ENCODE peak calls at places on chromosomes 12 and 14, in four cellular contexts. F is HL-60, W is endothelial cell, U is GM20000. D is an unnamed sample.

GRCh38 chr12:81079280-81080076 is 1.6 kb downstream of the ACSS3 start:
- DNase-seq in U (no peak), F (no peak), W (no peak), D (no peak)

GRCh38 chr12:31868980-31869379 is 90.2 kb upstream of the RESF1 start:
- DNase-seq in W (no peak), U (no peak), F (no peak), D (no peak)

GRCh38 chr12:104702565-104703139 is 245.9 kb downstream of the CHST11 start:
- DNase-seq in W (no peak), F (no peak), U (no peak), D (no peak)

GRCh38 chr12:97487470-97487869 is 24.9 kb downstream of the RMST start:
- DNase-seq in U (no peak), F (no peak), W (no peak), D (no peak)

GRCh38 chr12:64461634-64462414 is 9.9 kb downstream of the TBK1 start:
- DNase-seq in F (no peak), U (no peak), W (no peak), D (peak; percentile 84)

GRCh38 chr14:72439707-72440106 is 454.2 kb downstream of the DPF3 start:
- DNase-seq in U (peak; percentile 16), F (no peak), W (no peak), D (no peak)

GRCh38 chr12:51886021-51886710 is 1.7 kb upstream of the ANKRD33 start:
- DNase-seq in U (peak; percentile 48), W (no peak), F (peak; percentile 94), D (peak; percentile 88)

GRCh38 chr14:23300687-23301223 is 1.9 kb downstream of the PPP1R3E start:
- DNase-seq in F (no peak), U (peak; percentile 19), W (no peak), D (no peak)

GRCh38 chr12:67649165-67650126 is 901 bp downstream of the DYRK2 start:
- DNase-seq in U (peak; percentile 79), W (peak; percentile 38), F (no peak), D (no peak)

GRCh38 chr14:95875831-95876768 is 532 bp upstream of the TUNAR start:
- DNase-seq in U (peak; percentile 42), F (no peak), W (peak; percentile 29), D (no peak)

GRCh38 chr14:30585204-30585603 is 26.2 kb downstream of the G2E3 start:
- DNase-seq in W (no peak), F (no peak), U (no peak), D (no peak)

GRCh38 chr14:65486856-65487255 is 74.3 kb downstream of the FUT8 start:
- DNase-seq in U (no peak), F (no peak), W (no peak), D (no peak)

GRCh38 chr12:76798864-76799263 is 34.9 kb downstream of the ZDHHC17 start:
- DNase-seq in U (no peak), W (no peak), F (no peak), D (no peak)

GRCh38 chr14:105147701-105148603 is 20.6 kb downstream of the JAG2 start:
- DNase-seq in U (no peak), F (no peak), W (no peak), D (no peak)

GRCh38 chr12:6532051-6532926 is 2.0 kb upstream of the GAPDH start:
- DNase-seq in U (peak; percentile 78), F (peak; percentile 96), W (no peak), D (peak; percentile 95)

GRCh38 chr12:122471324-122472226 is 29.2 kb downstream of the ZCCHC8 start:
- DNase-seq in W (no peak), U (peak; percentile 42), F (no peak), D (no peak)

GRCh38 chr14:99441918-99442317 is 38.7 kb downstream of the SETD3 start:
- DNase-seq in F (no peak), W (no peak), U (no peak), D (no peak)

GRCh38 chr12:12880537-12880936 is 10.8 kb upstream of the GPRC5A start:
- DNase-seq in U (no peak), F (no peak), W (no peak), D (no peak)

GRCh38 chr12:26042645-26043044 is 82.2 kb downstream of the BHLHE41 start:
- DNase-seq in F (no peak), W (no peak), U (no peak), D (no peak)

GRCh38 chr12:26046203-26046602 is 78.6 kb downstream of the BHLHE41 start:
- DNase-seq in W (no peak), U (no peak), F (no peak), D (no peak)

GRCh38 chr12:26043139-26044006 is 81.5 kb downstream of the BHLHE41 start:
- DNase-seq in F (no peak), W (no peak), U (no peak), D (no peak)

GRCh38 chr12:26044007-26044394 is 80.8 kb downstream of the BHLHE41 start:
- DNase-seq in F (no peak), U (no peak), W (no peak), D (no peak)

GRCh38 chr12:26044592-26044991 is 80.2 kb downstream of the BHLHE41 start:
- DNase-seq in F (no peak), U (no peak), W (no peak), D (no peak)
- TF ChIP-seq CTCF in F (no peak), U (no peak), W (no peak), D (no peak)

DNA sequence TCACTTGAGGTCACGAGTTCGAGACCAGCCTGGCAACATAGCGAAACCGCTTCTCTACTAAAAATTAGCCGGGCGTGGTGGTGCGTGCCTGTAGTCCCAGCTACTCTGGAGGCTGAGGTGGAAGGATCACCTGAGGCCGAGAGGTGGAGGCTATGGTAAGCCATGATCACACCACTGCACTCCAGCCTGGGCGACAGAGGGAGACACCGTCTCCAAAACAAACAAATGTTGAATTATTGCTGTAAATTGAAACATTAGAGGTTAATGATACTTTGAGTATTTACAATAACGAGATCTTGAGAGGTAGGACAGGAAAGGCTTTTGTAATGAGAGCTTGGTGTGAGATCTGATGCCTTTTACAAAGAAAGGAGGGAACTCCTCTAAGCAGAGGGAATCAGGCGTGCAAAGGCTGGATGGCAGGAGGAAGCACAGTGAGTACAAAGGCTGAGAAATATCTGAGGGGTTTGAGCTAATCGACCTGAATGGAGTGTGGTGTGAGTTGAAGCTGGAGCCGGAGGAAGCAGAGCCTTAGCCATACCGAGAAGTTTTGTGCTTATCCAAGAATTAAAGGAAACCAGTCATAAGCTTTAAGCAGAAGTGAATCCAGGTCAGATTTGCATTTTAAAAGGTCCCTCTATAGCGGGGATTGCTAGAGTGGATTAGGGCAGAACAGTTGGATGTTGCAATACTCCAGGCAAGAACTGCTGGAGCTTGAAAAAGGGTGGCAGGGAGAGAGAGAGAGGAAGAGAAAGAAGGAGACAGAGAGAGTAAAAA is 1.1 kb downstream of the RHNO1 start:
- DNase-seq in F (no peak), U (peak; percentile 44), W (no peak), D (no peak)
- TF ChIP-seq CTCF in F (no peak), U (no peak), W (no peak), D (no peak)

GRCh38 chr12:8032242-8033152 is at the start of gene FOXJ2:
- DNase-seq in U (peak; percentile 90), W (peak; percentile 81), F (no peak), D (no peak)
- TF ChIP-seq CTCF in U (peak; percentile 4), W (no peak), F (no peak), D (no peak)

GRCh38 chr12:59650594-59651229 is 54.9 kb downstream of the SLC16A7 start:
- DNase-seq in U (no peak), W (no peak), F (no peak), D (no peak)
- TF ChIP-seq CTCF in U (no peak), W (no peak), F (no peak), D (no peak)

GRCh38 chr12:129076466-129077325 is 223.4 kb downstream of the GLT1D1 start:
- DNase-seq in W (no peak), U (no peak), F (no peak), D (no peak)
- TF ChIP-seq CTCF in W (no peak), U (no peak), F (no peak), D (no peak)

GRCh38 chr12:11668611-11669010 is 19.1 kb downstream of the ETV6 start:
- DNase-seq in F (no peak), W (no peak), U (no peak), D (no peak)

GRCh38 chr12:11667159-11667558 is 17.7 kb downstream of the ETV6 start:
- DNase-seq in F (no peak), W (no peak), U (no peak), D (no peak)

GRCh38 chr12:11664101-11664500 is 14.6 kb downstream of the ETV6 start:
- DNase-seq in F (no peak), W (no peak), U (no peak), D (no peak)

GRCh38 chr12:11666651-11667050 is 17.2 kb downstream of the ETV6 start:
- DNase-seq in W (no peak), U (no peak), F (no peak), D (no peak)

GRCh38 chr12:11666131-11666530 is 16.7 kb downstream of the ETV6 start:
- DNase-seq in F (no peak), U (no peak), W (no peak), D (no peak)
- TF ChIP-seq CTCF in F (no peak), U (no peak), W (no peak), D (no peak)

DNA sequence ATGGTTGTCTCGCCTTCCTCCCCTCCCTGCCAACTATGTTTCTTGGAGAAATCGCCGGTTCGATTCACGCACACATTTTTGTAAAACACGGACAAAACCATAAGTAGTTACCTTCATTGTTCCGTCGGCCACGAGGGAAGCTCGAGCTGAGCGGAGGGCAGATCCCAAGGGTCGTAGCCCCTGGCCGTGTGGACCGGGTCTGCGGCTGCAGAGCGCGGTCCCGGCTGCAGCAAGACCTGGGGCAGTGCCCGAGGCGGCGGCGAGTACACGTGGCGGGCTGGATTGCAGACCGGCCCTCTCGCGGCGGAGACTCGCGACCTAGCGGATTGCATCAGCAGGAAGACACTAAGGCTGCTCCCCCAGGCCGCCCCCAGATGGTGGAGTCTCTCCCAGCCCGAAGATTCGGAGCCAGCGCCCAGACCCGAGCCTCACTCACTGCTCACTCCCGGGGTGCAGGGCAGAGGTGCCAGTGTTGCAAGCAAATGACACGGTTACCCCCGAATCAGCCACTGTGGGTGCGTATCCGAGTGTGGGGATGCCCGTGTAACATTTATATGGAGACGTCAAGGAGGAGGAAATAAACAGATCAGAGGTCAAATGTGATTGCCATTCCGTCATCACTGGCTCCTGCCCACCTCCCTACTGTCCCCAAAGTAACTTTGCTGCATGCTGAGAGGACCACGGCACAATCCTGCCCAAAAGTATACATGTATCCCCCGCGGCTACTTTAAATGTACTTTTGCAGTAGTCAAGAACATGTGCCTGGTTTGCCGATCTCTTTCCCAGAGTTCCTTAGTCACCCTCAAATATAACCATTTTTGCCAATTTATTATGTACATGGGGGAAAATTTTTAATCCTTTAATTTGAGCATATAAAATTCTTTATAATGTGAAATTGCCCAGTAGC is at the start of gene BCAT1:
- DNase-seq in U (peak; percentile 45), F (peak; percentile 69), W (peak; percentile 75), D (peak; percentile 49)
- TF ChIP-seq CTCF in U (no peak), F (no peak), W (no peak), D (peak; percentile 39)

GRCh38 chr12:124457287-124458219 is 109.9 kb downstream of the NCOR2 start:
- DNase-seq in W (no peak), U (peak; percentile 83), F (peak; percentile 81), D (no peak)

GRCh38 chr12:124455336-124455735 is 112.1 kb downstream of the NCOR2 start:
- DNase-seq in F (no peak), U (no peak), W (no peak), D (no peak)

GRCh38 chr12:124454735-124455134 is 112.7 kb downstream of the NCOR2 start:
- DNase-seq in W (no peak), F (no peak), U (no peak), D (no peak)

GRCh38 chr12:124456652-124457152 is 110.7 kb downstream of the NCOR2 start:
- DNase-seq in U (peak; percentile 82), W (peak; percentile 42), F (peak; percentile 69), D (no peak)

GRCh38 chr12:124456133-124456651 is 111.2 kb downstream of the NCOR2 start:
- DNase-seq in F (no peak), W (no peak), U (no peak), D (no peak)
- TF ChIP-seq CTCF in F (no peak), W (no peak), U (no peak), D (no peak)